ENCODE peak calls at places on chromosomes 11 and 22, in four cellular contexts. B, C, H and S are unnamed samples.

GRCh38 chr11:64207247-64208085 is 945 bp downstream of the FERMT3 start:
- DNase-seq in H (peak; percentile 41), C (peak; percentile 37), B (peak; percentile 87), S (no peak)

GRCh38 chr11:19922689-19923035 is 210.0 kb downstream of the NAV2 start:
- DNase-seq in H (no peak), B (no peak), C (no peak), S (no peak)

GRCh38 chr11:86923993-86924766 is 31.0 kb downstream of the FZD4 start:
- DNase-seq in B (no peak), C (no peak), H (no peak), S (no peak)

GRCh38 chr11:10565493-10565892 is 3.0 kb downstream of the LYVE1 start:
- DNase-seq in C (no peak), H (no peak), B (no peak), S (no peak)

GRCh38 chr22:44642096-44642644 is 59.8 kb upstream of the PRR5 start:
- DNase-seq in B (no peak), C (no peak), H (no peak), S (no peak)

GRCh38 chr11:46452918-46453517 is 61.4 kb upstream of the CHRM4 start:
- DNase-seq in C (no peak), B (no peak), H (no peak), S (no peak)

GRCh38 chr22:45302047-45302446 is 7.7 kb upstream of the FAM118A start:
- DNase-seq in H (no peak), B (no peak), C (no peak), S (no peak)

GRCh38 chr11:28836285-28837081 is 728.3 kb downstream of the METTL15 start:
- DNase-seq in B (no peak), H (no peak), C (no peak), S (no peak)

GRCh38 chr11:116643521-116643920 is 129.3 kb downstream of the BUD13 start:
- DNase-seq in B (no peak), C (no peak), H (no peak), S (no peak)

DNA sequence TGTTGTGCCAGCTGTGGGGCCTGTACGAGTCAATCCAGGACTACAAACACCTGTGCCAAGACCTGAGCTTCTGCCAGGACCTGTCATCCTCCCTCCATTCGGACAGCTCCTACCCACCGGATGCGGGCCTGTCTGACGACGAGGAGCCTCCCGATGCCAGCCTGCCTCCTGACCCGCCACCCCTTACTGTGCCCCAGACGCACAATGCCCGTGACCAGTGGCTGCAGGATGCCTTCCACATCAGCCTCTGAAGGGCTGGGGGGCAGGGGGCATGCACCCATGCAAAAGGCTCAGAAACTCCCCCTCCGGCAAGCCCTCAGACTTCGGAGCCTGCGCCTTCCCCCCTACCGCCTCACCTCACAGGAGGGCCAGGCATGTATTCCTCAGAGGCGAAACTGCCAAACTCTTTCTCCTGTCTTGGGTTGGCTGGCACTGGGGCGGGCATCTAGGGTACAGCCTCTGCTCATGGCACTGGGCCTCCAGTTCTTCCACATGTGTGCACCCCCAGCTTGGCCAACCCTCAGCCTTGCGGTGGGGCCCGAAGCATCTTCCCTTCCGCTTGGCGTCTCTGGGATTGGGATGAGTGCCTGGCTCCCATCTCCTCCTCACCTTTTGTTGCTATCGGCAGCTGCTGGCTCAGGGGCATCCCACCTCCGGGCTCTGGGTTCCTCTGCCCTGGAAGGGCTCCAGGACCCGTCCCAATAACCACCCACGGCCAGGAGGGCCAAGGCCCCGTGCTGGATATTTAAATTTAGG is 1.2 kb downstream of the FAM89B start:
- DNase-seq in H (no peak), C (no peak), B (no peak), S (no peak)
- H3K27ac ChIP-seq in H (peak overlapping the region; percentile 99), C (peak overlapping the region; percentile 92), B (no peak overlapping the region), S (peak overlapping the region; percentile 89)

GRCh38 chr11:47916361-47916841 is 64.0 kb upstream of the PTPRJ start:
- DNase-seq in B (peak; percentile 70), C (peak; percentile 35), H (no peak), S (no peak)

GRCh38 chr11:47915407-47916137 is 64.8 kb upstream of the PTPRJ start:
- DNase-seq in B (no peak), H (no peak), C (no peak), S (no peak)

GRCh38 chr11:47918370-47918690 is 62.0 kb upstream of the PTPRJ start:
- DNase-seq in C (no peak), H (no peak), B (no peak), S (no peak)

GRCh38 chr11:47917643-47918369 is 62.6 kb upstream of the PTPRJ start:
- DNase-seq in H (no peak), B (peak; percentile 94), C (peak; percentile 82), S (no peak)

DNA sequence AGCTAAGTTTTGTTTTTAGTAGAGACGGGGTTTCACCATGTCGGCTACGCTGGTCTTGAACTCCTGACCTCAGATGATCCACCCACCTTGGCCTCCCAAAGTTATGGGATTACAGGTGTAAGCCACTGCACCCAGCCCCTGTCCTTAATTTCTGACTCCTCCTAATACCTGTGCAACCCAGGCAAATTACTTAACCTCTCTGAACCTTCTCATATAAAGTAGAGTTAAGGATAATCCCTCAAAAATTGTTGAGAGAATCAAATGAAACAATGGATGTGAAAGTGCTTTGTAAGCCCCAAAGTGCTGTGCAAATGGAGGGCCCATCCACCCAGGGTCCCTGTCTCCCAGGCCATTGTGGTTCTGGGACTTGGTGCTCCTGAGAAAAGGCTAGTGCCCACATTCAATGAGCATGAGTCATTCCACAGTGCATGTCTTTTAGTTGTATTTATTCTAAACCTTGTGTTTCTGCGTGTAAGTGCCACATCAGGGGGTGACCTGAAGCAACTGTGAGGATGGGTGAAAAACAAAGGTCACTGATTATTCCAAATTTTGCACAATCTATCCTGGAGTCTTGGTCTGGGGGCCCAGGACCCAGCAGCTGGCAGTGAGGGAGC is 61.4 kb upstream of the PTPRJ start:
- DNase-seq in H (no peak), B (no peak), C (no peak), S (no peak)
- H3K27ac ChIP-seq in H (no peak overlapping the region), B (no peak overlapping the region), C (no peak overlapping the region), S (no peak overlapping the region)

DNA sequence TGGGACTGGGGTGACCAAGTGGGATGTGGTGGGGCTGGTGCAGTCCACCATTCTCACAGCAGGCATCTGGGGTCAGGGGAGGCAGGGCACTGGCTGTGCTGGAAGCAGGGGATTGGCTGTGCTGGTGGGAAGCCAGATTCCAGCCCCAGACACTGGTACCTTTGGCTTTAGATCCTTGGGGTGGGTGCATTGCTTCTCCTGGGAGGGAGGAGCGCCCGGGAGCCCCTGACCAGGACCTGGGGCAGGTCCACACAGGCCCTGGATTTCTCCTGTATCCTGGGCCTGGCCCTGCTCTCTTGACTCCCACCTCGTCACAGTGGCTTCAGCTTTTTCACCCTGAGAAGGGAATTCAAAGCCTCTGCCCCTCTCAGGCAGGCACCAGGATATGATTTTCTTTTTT is 38.5 kb downstream of the ST3GAL4 start:
- DNase-seq in C (no peak), H (no peak), B (peak; percentile 24), S (no peak)
- H3K27ac ChIP-seq in C (peak overlapping the region; percentile 77), H (no peak overlapping the region), B (no peak overlapping the region), S (peak overlapping the region; percentile 22)

DNA sequence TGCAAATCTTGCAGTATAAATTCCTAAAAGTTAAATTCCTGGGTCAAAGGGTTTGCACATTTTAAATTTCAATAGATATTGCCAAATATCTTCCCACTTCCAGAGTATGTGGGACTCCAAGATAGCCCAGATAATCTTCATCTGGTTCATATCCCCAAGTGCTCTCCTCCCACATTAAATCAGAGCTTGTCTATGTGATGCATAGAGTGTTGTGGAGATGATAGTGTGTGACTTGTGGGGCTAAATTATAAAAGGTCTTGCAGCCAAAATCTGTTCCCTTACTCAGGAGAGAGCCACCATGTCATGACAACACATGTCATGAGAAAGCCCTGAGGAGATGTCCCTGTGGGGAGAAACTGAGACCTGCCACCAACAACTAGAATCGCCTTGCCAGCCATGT is 39.9 kb upstream of the TEAD1 start:
- DNase-seq in C (no peak), B (no peak), H (no peak), S (no peak)
- H3K27ac ChIP-seq in C (no peak overlapping the region), B (no peak overlapping the region), H (no peak overlapping the region), S (no peak overlapping the region)

GRCh38 chr11:128180446-128181089 is 406.8 kb downstream of the ETS1 start:
- DNase-seq in H (no peak), B (no peak), C (no peak), S (no peak)
- H3K27ac ChIP-seq in H (no peak overlapping the region), B (no peak overlapping the region), C (no peak overlapping the region), S (no peak overlapping the region)

GRCh38 chr22:27597703-27598444 is 203.7 kb downstream of the MN1 start:
- DNase-seq in C (no peak), H (no peak), B (no peak), S (no peak)
- H3K27ac ChIP-seq in C (no peak overlapping the region), H (no peak overlapping the region), B (no peak overlapping the region), S (no peak overlapping the region)

GRCh38 chr22:42258126-42258525 is 12.3 kb downstream of the TCF20 start:
- DNase-seq in H (no peak), B (no peak), C (no peak), S (no peak)

GRCh38 chr22:42262964-42263363 is 7.5 kb downstream of the TCF20 start:
- DNase-seq in H (no peak), C (no peak), B (no peak), S (no peak)

GRCh38 chr22:42257386-42257785 is 13.1 kb downstream of the TCF20 start:
- DNase-seq in H (no peak), B (no peak), C (no peak), S (no peak)

GRCh38 chr22:42263944-42264343 is 6.5 kb downstream of the TCF20 start:
- DNase-seq in B (no peak), C (no peak), H (no peak), S (no peak)

GRCh38 chr22:42261266-42261665 is 9.2 kb downstream of the TCF20 start:
- DNase-seq in B (no peak), H (no peak), C (no peak), S (no peak)
- H3K27ac ChIP-seq in B (no peak overlapping the region), H (no peak overlapping the region), C (no peak overlapping the region), S (no peak overlapping the region)

GRCh38 chr22:24697671-24698082 is 76.8 kb downstream of the PIWIL3 start:
- DNase-seq in B (peak; percentile 79), H (no peak), C (no peak), S (no peak)

GRCh38 chr22:24697141-24697540 is 77.4 kb downstream of the PIWIL3 start:
- DNase-seq in H (no peak), C (no peak), B (no peak), S (no peak)

GRCh38 chr22:24698266-24698926 is 76.1 kb downstream of the PIWIL3 start:
- DNase-seq in B (no peak), C (no peak), H (no peak), S (no peak)

GRCh38 chr22:24703101-24703500 is 71.4 kb downstream of the PIWIL3 start:
- DNase-seq in C (peak; percentile 42), H (no peak), B (no peak), S (no peak)

DNA sequence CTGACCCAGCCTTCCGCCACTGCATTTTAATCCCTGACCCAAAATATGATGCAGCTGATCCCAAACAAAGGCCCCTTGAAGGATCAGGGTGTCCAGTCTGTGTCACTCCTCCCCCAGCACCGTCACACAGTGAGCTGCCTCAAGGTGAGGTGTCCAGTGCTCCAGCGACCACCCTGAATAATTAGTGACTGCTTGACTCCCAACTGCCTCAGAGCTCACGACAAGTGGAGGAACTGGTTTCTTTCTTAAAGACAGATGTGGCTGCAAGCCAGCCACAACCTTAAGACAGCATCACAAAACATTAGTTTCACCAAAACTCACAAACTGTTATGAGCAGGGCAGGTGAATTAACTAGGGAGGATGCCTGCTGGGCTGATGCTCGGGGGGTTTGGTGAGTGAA is 74.7 kb downstream of the PIWIL3 start:
- DNase-seq in H (no peak), C (no peak), B (no peak), S (no peak)
- H3K27ac ChIP-seq in H (no peak overlapping the region), C (no peak overlapping the region), B (no peak overlapping the region), S (no peak overlapping the region)